ENCODE peak calls at places on chromosome 21, in seven cellular contexts. One of them, this sample, is unnamed.
A peak's percentile ranks its signal among the peaks of the same experiment; 100 is the strongest.

GRCh38 chr21:17570773-17571172 is 41.9 kb downstream of the BTG3 start:
- DNase-seq in ascending aorta: no peak
- DNase-seq in cardiac muscle cell: no peak
- DNase-seq in AG09309: no peak
- DNase-seq in cardiac fibroblast: no peak
- DNase-seq in right lobe of liver: peak; percentile 43
- DNase-seq in GM23338: no peak
- DNase-seq in this sample: no peak

GRCh38 chr21:32930673-32931072 is 95.1 kb upstream of the OLIG2 start:
- DNase-seq in ascending aorta: no peak
- DNase-seq in cardiac muscle cell: peak; percentile 6
- DNase-seq in AG09309: no peak
- DNase-seq in cardiac fibroblast: no peak
- DNase-seq in right lobe of liver: no peak
- DNase-seq in GM23338: no peak
- DNase-seq in this sample: no peak

GRCh38 chr21:33937931-33938339 is 22.3 kb upstream of the ATP5PO start:
- DNase-seq in ascending aorta: no peak
- DNase-seq in cardiac muscle cell: peak; percentile 19
- DNase-seq in AG09309: no peak
- DNase-seq in cardiac fibroblast: no peak
- DNase-seq in right lobe of liver: no peak
- DNase-seq in GM23338: no peak
- DNase-seq in this sample: no peak

GRCh38 chr21:43734830-43735229 is 15.9 kb downstream of the PDXK start:
- DNase-seq in ascending aorta: no peak
- DNase-seq in cardiac muscle cell: peak; percentile 94
- DNase-seq in AG09309: no peak
- DNase-seq in cardiac fibroblast: no peak
- DNase-seq in right lobe of liver: no peak
- DNase-seq in GM23338: no peak
- DNase-seq in this sample: no peak

GRCh38 chr21:45001134-45002095 is 61.6 kb downstream of the SLX9 start:
- DNase-seq in ascending aorta: peak; percentile 37
- DNase-seq in cardiac muscle cell: peak; percentile 77
- DNase-seq in AG09309: peak; percentile 41
- DNase-seq in cardiac fibroblast: peak; percentile 64
- DNase-seq in right lobe of liver: peak; percentile 27
- DNase-seq in GM23338: no peak
- DNase-seq in this sample: no peak

GRCh38 chr21:46097826-46098286 is at the start of gene COL6A2:
- DNase-seq in ascending aorta: peak; percentile 8
- DNase-seq in cardiac muscle cell: peak; percentile 77
- DNase-seq in AG09309: no peak
- DNase-seq in cardiac fibroblast: peak; percentile 58
- DNase-seq in right lobe of liver: peak; percentile 59
- DNase-seq in GM23338: peak; percentile 85
- DNase-seq in this sample: no peak

GRCh38 chr21:32338209-32338921 is 39.7 kb downstream of the MRAP start:
- DNase-seq in ascending aorta: no peak
- DNase-seq in cardiac muscle cell: no peak
- DNase-seq in AG09309: no peak
- DNase-seq in cardiac fibroblast: no peak
- DNase-seq in right lobe of liver: no peak
- DNase-seq in GM23338: no peak
- DNase-seq in this sample: no peak

GRCh38 chr21:45618287-45618686 is 25.2 kb upstream of the PCBP3 start:
- DNase-seq in ascending aorta: no peak
- DNase-seq in cardiac muscle cell: peak; percentile 46
- DNase-seq in AG09309: no peak
- DNase-seq in cardiac fibroblast: peak; percentile 69
- DNase-seq in right lobe of liver: no peak
- DNase-seq in GM23338: no peak
- DNase-seq in this sample: peak; percentile 35

GRCh38 chr21:45079351-45079750 is 5.0 kb downstream of the ADARB1 start:
- DNase-seq in ascending aorta: no peak
- DNase-seq in cardiac muscle cell: peak; percentile 47
- DNase-seq in AG09309: no peak
- DNase-seq in cardiac fibroblast: no peak
- DNase-seq in right lobe of liver: no peak
- DNase-seq in GM23338: no peak
- DNase-seq in this sample: no peak

GRCh38 chr21:32329776-32330175 is 31.1 kb downstream of the MRAP start:
- DNase-seq in ascending aorta: no peak
- DNase-seq in cardiac muscle cell: peak; percentile 11
- DNase-seq in AG09309: no peak
- DNase-seq in cardiac fibroblast: peak; percentile 64
- DNase-seq in right lobe of liver: no peak
- DNase-seq in GM23338: no peak
- DNase-seq in this sample: no peak

GRCh38 chr21:45299026-45299863 is 11.6 kb upstream of the POFUT2 start:
- DNase-seq in ascending aorta: no peak
- DNase-seq in cardiac muscle cell: peak; percentile 58
- DNase-seq in AG09309: no peak
- DNase-seq in cardiac fibroblast: peak; percentile 65
- DNase-seq in right lobe of liver: no peak
- DNase-seq in GM23338: no peak
- DNase-seq in this sample: no peak

GRCh38 chr21:15255359-15256157 is 190.8 kb upstream of the NRIP1 start:
- DNase-seq in ascending aorta: no peak
- DNase-seq in cardiac muscle cell: no peak
- DNase-seq in AG09309: no peak
- DNase-seq in cardiac fibroblast: no peak
- DNase-seq in right lobe of liver: no peak
- DNase-seq in GM23338: no peak
- DNase-seq in this sample: no peak

GRCh38 chr21:45383111-45383614 is 21.8 kb upstream of the COL18A1 start:
- DNase-seq in ascending aorta: no peak
- DNase-seq in cardiac muscle cell: no peak
- DNase-seq in AG09309: no peak
- DNase-seq in cardiac fibroblast: no peak
- DNase-seq in right lobe of liver: peak; percentile 16
- DNase-seq in GM23338: no peak
- DNase-seq in this sample: no peak

GRCh38 chr21:15390049-15390448 is 325.2 kb upstream of the NRIP1 start:
- DNase-seq in ascending aorta: no peak
- DNase-seq in cardiac muscle cell: no peak
- DNase-seq in AG09309: no peak
- DNase-seq in cardiac fibroblast: no peak
- DNase-seq in right lobe of liver: no peak
- DNase-seq in GM23338: no peak
- DNase-seq in this sample: no peak

GRCh38 chr21:40732243-40732642 is 114.7 kb downstream of the DSCAM start:
- DNase-seq in ascending aorta: no peak
- DNase-seq in cardiac muscle cell: no peak
- DNase-seq in AG09309: peak; percentile 1
- DNase-seq in cardiac fibroblast: no peak
- DNase-seq in right lobe of liver: no peak
- DNase-seq in GM23338: no peak
- DNase-seq in this sample: no peak

GRCh38 chr21:45280969-45281368 is 6.7 kb downstream of the POFUT2 start:
- DNase-seq in ascending aorta: no peak
- DNase-seq in cardiac muscle cell: no peak
- DNase-seq in AG09309: no peak
- DNase-seq in cardiac fibroblast: no peak
- DNase-seq in right lobe of liver: no peak
- DNase-seq in GM23338: no peak
- DNase-seq in this sample: no peak

GRCh38 chr21:14617040-14617393 is 70.9 kb upstream of the SAMSN1 start:
- DNase-seq in ascending aorta: no peak
- DNase-seq in cardiac muscle cell: no peak
- DNase-seq in AG09309: no peak
- DNase-seq in cardiac fibroblast: no peak
- DNase-seq in right lobe of liver: no peak
- DNase-seq in GM23338: peak; percentile 38
- DNase-seq in this sample: no peak

GRCh38 chr21:33036430-33037162 is 10.9 kb downstream of the OLIG2 start:
- DNase-seq in ascending aorta: peak; percentile 14
- DNase-seq in cardiac muscle cell: peak; percentile 67
- DNase-seq in AG09309: peak; percentile 13
- DNase-seq in cardiac fibroblast: peak; percentile 74
- DNase-seq in right lobe of liver: peak; percentile 50
- DNase-seq in GM23338: no peak
- DNase-seq in this sample: no peak

GRCh38 chr21:19507682-19508260 is 1104.2 kb upstream of the TMPRSS15 start:
- DNase-seq in ascending aorta: no peak
- DNase-seq in cardiac muscle cell: no peak
- DNase-seq in AG09309: no peak
- DNase-seq in cardiac fibroblast: no peak
- DNase-seq in right lobe of liver: no peak
- DNase-seq in GM23338: peak; percentile 65
- DNase-seq in this sample: no peak

GRCh38 chr21:44414291-44415072 is 40.8 kb upstream of the LRRC3 start:
- DNase-seq in ascending aorta: no peak
- DNase-seq in cardiac muscle cell: no peak
- DNase-seq in AG09309: no peak
- DNase-seq in cardiac fibroblast: no peak
- DNase-seq in right lobe of liver: peak; percentile 5
- DNase-seq in GM23338: no peak
- DNase-seq in this sample: no peak

GRCh38 chr21:42539342-42539741 is 25.7 kb downstream of the SLC37A1 start:
- DNase-seq in ascending aorta: no peak
- DNase-seq in cardiac muscle cell: no peak
- DNase-seq in AG09309: no peak
- DNase-seq in cardiac fibroblast: no peak
- DNase-seq in right lobe of liver: peak; percentile 65
- DNase-seq in GM23338: no peak
- DNase-seq in this sample: no peak

GRCh38 chr21:42540396-42540795 is 26.7 kb downstream of the SLC37A1 start:
- DNase-seq in ascending aorta: no peak
- DNase-seq in cardiac muscle cell: no peak
- DNase-seq in AG09309: no peak
- DNase-seq in cardiac fibroblast: no peak
- DNase-seq in right lobe of liver: no peak
- DNase-seq in GM23338: no peak
- DNase-seq in this sample: no peak

GRCh38 chr21:42541174-42541573 is 27.5 kb downstream of the SLC37A1 start:
- DNase-seq in ascending aorta: no peak
- DNase-seq in cardiac muscle cell: no peak
- DNase-seq in AG09309: no peak
- DNase-seq in cardiac fibroblast: no peak
- DNase-seq in right lobe of liver: no peak
- DNase-seq in GM23338: no peak
- DNase-seq in this sample: no peak

GRCh38 chr21:42538479-42539275 is 25.0 kb downstream of the SLC37A1 start:
- DNase-seq in ascending aorta: no peak
- DNase-seq in cardiac muscle cell: no peak
- DNase-seq in AG09309: no peak
- DNase-seq in cardiac fibroblast: no peak
- DNase-seq in right lobe of liver: no peak
- DNase-seq in GM23338: no peak
- DNase-seq in this sample: no peak

GRCh38 chr21:42539931-42540343 is 26.3 kb downstream of the SLC37A1 start:
- DNase-seq in ascending aorta: no peak
- DNase-seq in cardiac muscle cell: no peak
- DNase-seq in AG09309: no peak
- DNase-seq in cardiac fibroblast: no peak
- DNase-seq in right lobe of liver: no peak
- DNase-seq in GM23338: peak; percentile 76
- DNase-seq in this sample: no peak
- H3K4me3 ChIP-seq in ascending aorta: no peak overlapping the region
- H3K4me3 ChIP-seq in cardiac muscle cell: no peak overlapping the region
- H3K4me3 ChIP-seq in AG09309: no peak overlapping the region
- H3K4me3 ChIP-seq in cardiac fibroblast: no peak overlapping the region
- H3K4me3 ChIP-seq in right lobe of liver: no peak overlapping the region
- H3K4me3 ChIP-seq in GM23338: no peak overlapping the region
- H3K4me3 ChIP-seq in this sample: no peak overlapping the region

GRCh38 chr21:39263372-39263771 is 50.1 kb downstream of the BRWD1 start:
- DNase-seq in ascending aorta: no peak
- DNase-seq in cardiac muscle cell: peak; percentile 15
- DNase-seq in AG09309: peak; percentile 2
- DNase-seq in cardiac fibroblast: peak; percentile 49
- DNase-seq in right lobe of liver: no peak
- DNase-seq in GM23338: no peak
- DNase-seq in this sample: no peak

GRCh38 chr21:39269620-39270019 is 43.8 kb downstream of the BRWD1 start:
- DNase-seq in ascending aorta: no peak
- DNase-seq in cardiac muscle cell: no peak
- DNase-seq in AG09309: no peak
- DNase-seq in cardiac fibroblast: no peak
- DNase-seq in right lobe of liver: no peak
- DNase-seq in GM23338: no peak
- DNase-seq in this sample: no peak

GRCh38 chr21:39265603-39266002 is 47.8 kb downstream of the BRWD1 start:
- DNase-seq in ascending aorta: no peak
- DNase-seq in cardiac muscle cell: no peak
- DNase-seq in AG09309: no peak
- DNase-seq in cardiac fibroblast: no peak
- DNase-seq in right lobe of liver: no peak
- DNase-seq in GM23338: no peak
- DNase-seq in this sample: no peak
- TF ChIP-seq CTCF in ascending aorta: no peak
- TF ChIP-seq CTCF in cardiac muscle cell: no peak
- TF ChIP-seq CTCF in AG09309: no peak
- TF ChIP-seq CTCF in cardiac fibroblast: no peak
- TF ChIP-seq CTCF in right lobe of liver: no peak
- TF ChIP-seq CTCF in GM23338: no peak
- TF ChIP-seq CTCF in this sample: no peak

GRCh38 chr21:35377505-35378090 is 328.5 kb upstream of the RUNX1 start:
- DNase-seq in ascending aorta: no peak
- DNase-seq in cardiac muscle cell: peak; percentile 33
- DNase-seq in AG09309: no peak
- DNase-seq in cardiac fibroblast: peak; percentile 46
- DNase-seq in right lobe of liver: no peak
- DNase-seq in GM23338: no peak
- DNase-seq in this sample: no peak
- H3K4me3 ChIP-seq in ascending aorta: no peak overlapping the region
- H3K4me3 ChIP-seq in cardiac muscle cell: no peak overlapping the region
- H3K4me3 ChIP-seq in AG09309: no peak overlapping the region
- H3K4me3 ChIP-seq in cardiac fibroblast: no peak overlapping the region
- H3K4me3 ChIP-seq in right lobe of liver: no peak overlapping the region
- H3K4me3 ChIP-seq in GM23338: no peak overlapping the region
- H3K4me3 ChIP-seq in this sample: no peak overlapping the region

DNA sequence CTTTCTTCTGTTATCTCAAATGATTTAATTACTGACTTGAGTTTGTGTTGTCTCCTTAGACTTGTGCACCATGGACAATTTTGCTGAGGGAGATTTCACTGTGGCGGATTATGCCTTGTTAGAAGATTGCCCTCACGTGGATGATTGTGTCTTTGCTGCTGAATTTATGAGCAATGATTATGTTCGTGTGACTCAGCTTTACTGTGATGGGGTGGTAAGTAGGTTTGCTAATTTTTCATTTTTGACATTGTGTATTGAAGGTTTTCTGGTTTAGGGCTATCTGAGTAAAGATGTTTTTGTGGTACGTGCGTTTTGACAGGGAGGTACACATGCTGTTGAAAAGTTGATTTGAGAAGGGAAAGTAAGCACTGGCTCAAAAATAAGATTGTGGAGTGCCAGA is 14.1 kb downstream of the TTC3 start:
- DNase-seq in ascending aorta: no peak
- DNase-seq in cardiac muscle cell: peak; percentile 76
- DNase-seq in AG09309: peak; percentile 24
- DNase-seq in cardiac fibroblast: peak; percentile 82
- DNase-seq in right lobe of liver: no peak
- DNase-seq in GM23338: peak; percentile 15
- DNase-seq in this sample: peak; percentile 43
- TF ChIP-seq CTCF in ascending aorta: peak; percentile 7
- TF ChIP-seq CTCF in cardiac muscle cell: peak; percentile 52
- TF ChIP-seq CTCF in AG09309: peak; percentile 48
- TF ChIP-seq CTCF in cardiac fibroblast: peak; percentile 53
- TF ChIP-seq CTCF in right lobe of liver: no peak
- TF ChIP-seq CTCF in GM23338: peak; percentile 50
- TF ChIP-seq CTCF in this sample: peak; percentile 56

GRCh38 chr21:26572026-26572425 is 1.1 kb downstream of the CYYR1 start:
- DNase-seq in ascending aorta: no peak
- DNase-seq in cardiac muscle cell: no peak
- DNase-seq in AG09309: no peak
- DNase-seq in cardiac fibroblast: no peak
- DNase-seq in right lobe of liver: no peak
- DNase-seq in GM23338: no peak
- DNase-seq in this sample: no peak
- H3K4me3 ChIP-seq in ascending aorta: peak overlapping the region; percentile 63
- H3K4me3 ChIP-seq in cardiac muscle cell: peak overlapping the region; percentile 71
- H3K4me3 ChIP-seq in AG09309: no peak overlapping the region
- H3K4me3 ChIP-seq in cardiac fibroblast: no peak overlapping the region
- H3K4me3 ChIP-seq in right lobe of liver: no peak overlapping the region
- H3K4me3 ChIP-seq in GM23338: peak overlapping the region; percentile 88
- H3K4me3 ChIP-seq in this sample: peak overlapping the region; percentile 63